ENCODE peak calls at places on chromosomes 3 and 15, in six cellular contexts. U is MG63, A is NCI-H1105, H is epithelial cell of prostate, Z is foreskin fibroblast, D is neural crest cell. P is an unnamed sample.

GRCh38 chr3:45182915-45183881 is 37.0 kb upstream of the CDCP1 start:
- DNase-seq in H (peak), Z (peak), U (peak), D (no peak), A (no peak), P (peak)

GRCh38 chr3:151835751-151836550 is 22.0 kb downstream of the AADAC start:
- DNase-seq in D (no peak), H (no peak), Z (no peak), U (peak), A (no peak), P (no peak)

GRCh38 chr15:77857419-77857818 is 220.1 kb downstream of the TBC1D2B start:
- DNase-seq in A (no peak), D (no peak), H (no peak), Z (no peak), U (no peak), P (no peak)

GRCh38 chr3:4052691-4053090 is 250.5 kb upstream of the SETMAR start:
- DNase-seq in H (no peak), U (no peak), Z (no peak), A (no peak), D (no peak), P (peak)

GRCh38 chr15:101101676-101102075 is 150.2 kb downstream of the CHSY1 start:
- DNase-seq in H (no peak), U (no peak), Z (no peak), A (no peak), D (no peak), P (no peak)

GRCh38 chr3:104279617-104280016 is 1087.1 kb upstream of the ALCAM start:
- DNase-seq in U (peak), A (no peak), H (peak), Z (no peak), D (no peak), P (peak)

GRCh38 chr3:126107203-126107939 is 23.4 kb upstream of the SLC41A3 start:
- DNase-seq in A (no peak), U (no peak), D (no peak), Z (no peak), H (no peak), P (no peak)

GRCh38 chr3:126396536-126396935 is 1.8 kb downstream of the CFAP100 start:
- DNase-seq in U (no peak), H (no peak), A (no peak), D (no peak), Z (no peak), P (no peak)

GRCh38 chr3:164732166-164732565 is 346.1 kb downstream of the SI start:
- DNase-seq in A (no peak), D (no peak), Z (no peak), H (no peak), U (no peak), P (no peak)

GRCh38 chr15:85047271-85047948 is 65.8 kb downstream of the PDE8A start:
- DNase-seq in D (no peak), H (no peak), A (no peak), Z (peak), U (peak), P (no peak)

GRCh38 chr3:64223809-64224570 is 1.3 kb downstream of the PRICKLE2 start:
- DNase-seq in H (no peak), Z (peak), D (no peak), A (no peak), U (no peak), P (no peak)

GRCh38 chr15:34984884-34985630 is 3.0 kb downstream of the ZNF770 start:
- DNase-seq in H (no peak), D (no peak), U (no peak), Z (no peak), A (no peak), P (no peak)

GRCh38 chr3:149628957-149629670 is 28.7 kb downstream of the WWTR1 start:
- DNase-seq in D (no peak), Z (no peak), H (no peak), U (peak), A (no peak), P (no peak)

GRCh38 chr3:129246636-129247035 is 2.8 kb upstream of the COPG1 start:
- DNase-seq in D (no peak), A (no peak), U (no peak), H (no peak), Z (no peak), P (no peak)

GRCh38 chr15:75036269-75036668 is 12.9 kb downstream of the PPCDC start:
- DNase-seq in U (no peak), Z (peak), H (peak), A (no peak), D (no peak), P (peak)

GRCh38 chr3:151356791-151357460 is 27.6 kb upstream of the P2RY13 start:
- DNase-seq in D (no peak), U (peak), Z (no peak), H (no peak), A (no peak), P (no peak)

GRCh38 chr3:106769045-106769444 is 608.2 kb upstream of the CCDC54 start:
- DNase-seq in H (no peak), D (no peak), Z (no peak), U (no peak), A (no peak), P (no peak)

GRCh38 chr3:119401502-119402440 is 61.6 kb downstream of the TMEM39A start:
- DNase-seq in A (no peak), U (no peak), Z (no peak), D (peak), H (no peak), P (no peak)

GRCh38 chr15:33313491-33313890 is 2.7 kb downstream of the RYR3 start:
- DNase-seq in U (no peak), Z (no peak), A (no peak), H (no peak), D (no peak), P (no peak)

GRCh38 chr3:175266993-175267960 is 408.1 kb downstream of the NAALADL2 start:
- DNase-seq in D (no peak), H (no peak), A (no peak), Z (peak), U (no peak), P (peak)

GRCh38 chr15:42523331-42523730 is 25.3 kb downstream of the LRRC57 start:
- DNase-seq in A (no peak), D (no peak), H (no peak), U (no peak), Z (no peak), P (no peak)

GRCh38 chr15:25693321-25694237 is 169.5 kb downstream of the ATP10A start:
- DNase-seq in U (peak), D (peak), Z (no peak), H (no peak), A (no peak), P (no peak)

GRCh38 chr3:72395654-72396415 is 452.4 kb downstream of the SHQ1 start:
- DNase-seq in A (no peak), Z (peak), U (no peak), H (no peak), D (no peak), P (no peak)

GRCh38 chr3:171811059-171811912 is 1.0 kb upstream of the PLD1 start:
- DNase-seq in H (peak), Z (peak), U (no peak), D (no peak), A (no peak), P (peak)

GRCh38 chr3:129569856-129570255 is 26.9 kb downstream of the H1-8 start:
- DNase-seq in D (no peak), H (no peak), A (no peak), U (no peak), Z (no peak), P (no peak)

GRCh38 chr15:40264321-40265153 is 18.3 kb downstream of the ANKRD63 start:
- DNase-seq in H (no peak), D (no peak), A (no peak), Z (no peak), U (peak), P (no peak)

GRCh38 chr3:105747056-105747455 is 121.8 kb downstream of the CBLB start:
- DNase-seq in H (no peak), Z (peak), U (no peak), D (no peak), A (no peak), P (peak)

GRCh38 chr3:98557324-98558010 is 25.7 kb downstream of the GPR15 start:
- DNase-seq in U (no peak), H (no peak), A (no peak), D (no peak), Z (no peak), P (no peak)

GRCh38 chr3:126131881-126132750 is 48.2 kb upstream of the SLC41A3 start:
- DNase-seq in A (no peak), D (no peak), Z (no peak), U (no peak), H (no peak), P (no peak)

GRCh38 chr3:169241575-169241927 is 422.0 kb downstream of the MECOM start:
- DNase-seq in U (no peak), A (no peak), D (no peak), H (no peak), Z (peak), P (peak)

GRCh38 chr3:141266797-141267555 is 35.4 kb downstream of the PXYLP1 start:
- DNase-seq in Z (no peak), U (no peak), H (no peak), A (no peak), D (no peak), P (no peak)

GRCh38 chr3:123021986-123022510 is 5.5 kb downstream of the SEMA5B start:
- DNase-seq in U (no peak), Z (no peak), D (no peak), H (no peak), A (peak), P (no peak)

GRCh38 chr3:11764931-11765363 is 81.7 kb downstream of the TAMM41 start:
- DNase-seq in U (peak), A (no peak), Z (peak), D (no peak), H (peak), P (peak)

GRCh38 chr3:122929576-122930365 is 97.8 kb downstream of the SEMA5B start:
- DNase-seq in D (no peak), U (no peak), Z (no peak), A (no peak), H (no peak), P (peak)

GRCh38 chr3:186705882-186706780 is 11.0 kb upstream of the KNG1 start:
- DNase-seq in A (no peak), D (no peak), U (no peak), Z (no peak), H (no peak), P (no peak)